ENCODE peak calls at places on chromosomes 2 and 18, in seven cellular contexts. Y is H9, K is brain microvascular endothelial cell, T is foreskin fibroblast, V is A549, I is heart left ventricle, L is GM13977. G is an unnamed sample.

GRCh38 chr2:41936751-41937463 is 110.9 kb upstream of the PKDCC start:
- DNase-seq in Y (no peak), K (no peak), T (no peak), V (no peak), I (no peak), L (no peak), G (no peak)

GRCh38 chr2:207734264-207734635 is 22.8 kb downstream of the CCNYL1 start:
- DNase-seq in Y (no peak), K (peak; percentile 48), T (peak; percentile 21), V (peak; percentile 75), I (no peak), L (no peak), G (no peak)

GRCh38 chr2:208025814-208026184 is 472 bp upstream of the PLEKHM3 start:
- DNase-seq in Y (peak; percentile 37), K (no peak), T (no peak), V (no peak), I (no peak), L (peak; percentile 21), G (no peak)

GRCh38 chr2:39658371-39658770 is 7.3 kb upstream of the TMEM178A start:
- DNase-seq in Y (no peak), K (no peak), T (no peak), V (no peak), I (no peak), L (no peak), G (no peak)

GRCh38 chr2:237695201-237695780 is 67.9 kb downstream of the LRRFIP1 start:
- DNase-seq in Y (peak; percentile 2), K (peak; percentile 86), T (peak; percentile 91), V (peak; percentile 84), I (no peak), L (no peak), G (peak; percentile 73)

GRCh38 chr18:79962835-79963657 is 1.4 kb upstream of the HSBP1L1 start:
- DNase-seq in Y (no peak), K (no peak), T (no peak), V (no peak), I (no peak), L (peak; percentile 84), G (no peak)

GRCh38 chr2:48140586-48140985 is 234.3 kb upstream of the FBXO11 start:
- DNase-seq in Y (no peak), K (no peak), T (no peak), V (no peak), I (no peak), L (no peak), G (no peak)

GRCh38 chr2:27860111-27860510 is 30.1 kb downstream of the RBKS start:
- DNase-seq in Y (no peak), K (peak; percentile 27), T (peak; percentile 69), V (peak; percentile 26), I (no peak), L (no peak), G (no peak)

GRCh38 chr2:68832161-68832869 is 38.9 kb downstream of the BMP10 start:
- DNase-seq in Y (no peak), K (peak; percentile 68), T (no peak), V (peak; percentile 22), I (peak; percentile 72), L (peak; percentile 63), G (peak; percentile 69)

GRCh38 chr2:10220516-10221391 is 82.0 kb upstream of the HPCAL1 start:
- DNase-seq in Y (no peak), K (peak; percentile 16), T (peak; percentile 69), V (no peak), I (no peak), L (no peak), G (no peak)

GRCh38 chr2:11647834-11648600 is 22.0 kb downstream of the NTSR2 start:
- DNase-seq in Y (no peak), K (peak; percentile 30), T (no peak), V (no peak), I (no peak), L (no peak), G (no peak)

GRCh38 chr2:27086090-27086721 is 366 bp upstream of the KHK start:
- DNase-seq in Y (peak; percentile 96), K (peak; percentile 86), T (peak; percentile 87), V (peak; percentile 95), I (peak; percentile 96), L (peak; percentile 100), G (peak; percentile 45)

GRCh38 chr2:227472265-227473018 is 486 bp downstream of the AGFG1 start:
- DNase-seq in Y (peak; percentile 48), K (no peak), T (no peak), V (no peak), I (peak; percentile 42), L (peak; percentile 78), G (no peak)

GRCh38 chr18:9965711-9966624 is 52.2 kb downstream of the VAPA start:
- DNase-seq in Y (no peak), K (peak; percentile 81), T (no peak), V (no peak), I (no peak), L (no peak), G (no peak)

GRCh38 chr18:9959564-9959963 is 45.7 kb downstream of the VAPA start:
- DNase-seq in Y (no peak), K (no peak), T (no peak), V (no peak), I (no peak), L (no peak), G (no peak)

GRCh38 chr18:9958861-9959399 is 45.1 kb downstream of the VAPA start:
- DNase-seq in Y (no peak), K (no peak), T (no peak), V (no peak), I (no peak), L (no peak), G (no peak)

GRCh38 chr18:9960263-9960904 is 46.6 kb downstream of the VAPA start:
- DNase-seq in Y (no peak), K (no peak), T (no peak), V (no peak), I (no peak), L (no peak), G (no peak)

DNA sequence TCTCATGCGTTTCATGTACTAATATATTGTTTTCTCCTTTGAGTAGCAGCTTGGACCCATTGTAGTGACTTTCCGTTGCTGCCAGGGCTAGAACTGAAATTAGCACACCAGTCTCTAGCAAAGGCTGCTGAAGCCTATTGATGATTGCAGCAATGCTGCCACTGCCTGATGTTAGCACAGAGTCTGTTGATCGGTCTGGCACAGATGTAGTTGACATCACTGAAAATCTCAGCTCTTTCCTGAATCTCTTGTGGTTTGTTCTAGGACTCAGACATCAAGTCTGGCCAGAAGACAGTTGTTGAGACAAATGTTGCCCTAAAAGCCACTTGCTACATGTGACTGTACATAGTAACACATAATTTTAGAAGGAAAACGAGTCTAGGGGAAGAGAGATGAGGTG is 47.2 kb downstream of the VAPA start:
- DNase-seq in Y (no peak), K (no peak), T (peak; percentile 41), V (no peak), I (no peak), L (no peak), G (no peak)
- TF ChIP-seq CTCF in Y (no peak), K (no peak), T (no peak), V (no peak), I (no peak), L (no peak), G (no peak)

GRCh38 chr18:21389283-21389682 is 147.3 kb downstream of the GREB1L start:
- DNase-seq in Y (no peak), K (no peak), T (no peak), V (no peak), I (no peak), L (no peak), G (no peak)
- TF ChIP-seq CTCF in Y (no peak), K (no peak), T (peak; percentile 4), V (peak; percentile 17), I (no peak), L (no peak), G (peak; percentile 11)

DNA sequence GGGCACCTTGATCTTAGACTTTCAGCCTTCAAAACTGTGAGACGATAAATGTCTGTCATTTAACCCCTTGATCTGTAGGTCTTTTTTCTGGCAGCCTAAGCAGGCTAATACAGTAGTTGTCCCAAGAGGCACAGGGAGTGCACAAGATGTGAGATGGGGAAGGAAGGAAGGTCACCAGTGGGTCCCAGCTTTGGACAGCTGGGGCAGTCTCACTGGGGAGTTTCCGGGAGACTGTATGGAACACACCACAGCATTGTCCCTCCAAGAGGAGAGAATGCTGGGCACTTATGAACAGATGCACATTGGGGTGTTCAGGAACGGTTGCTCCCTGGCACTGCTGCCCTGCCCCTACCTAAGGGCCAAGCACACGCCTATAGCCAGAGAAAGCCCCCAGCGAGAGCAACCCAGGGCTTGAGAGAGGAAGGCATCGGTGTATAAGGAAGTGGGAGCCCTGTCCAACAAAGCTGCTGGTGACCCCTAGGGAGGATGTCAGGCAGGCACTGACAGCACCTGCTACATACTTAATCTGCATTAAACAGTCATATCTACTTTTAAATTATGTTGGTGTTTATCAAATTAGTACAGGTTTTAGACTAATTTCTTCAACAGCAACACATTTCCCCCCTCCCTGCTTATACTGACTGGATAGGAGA is 11.6 kb upstream of the NCK2 start:
- DNase-seq in Y (no peak), K (no peak), T (no peak), V (no peak), I (peak; percentile 41), L (no peak), G (no peak)
- TF ChIP-seq CTCF in Y (no peak), K (no peak), T (no peak), V (no peak), I (no peak), L (no peak), G (no peak)

GRCh38 chr2:144451443-144451842 is 68.5 kb downstream of the ZEB2 start:
- DNase-seq in Y (no peak), K (no peak), T (no peak), V (no peak), I (no peak), L (no peak), G (no peak)

GRCh38 chr2:144454466-144455287 is 65.2 kb downstream of the ZEB2 start:
- DNase-seq in Y (no peak), K (no peak), T (no peak), V (no peak), I (no peak), L (no peak), G (no peak)

GRCh38 chr2:144453486-144454158 is 66.3 kb downstream of the ZEB2 start:
- DNase-seq in Y (no peak), K (no peak), T (no peak), V (no peak), I (no peak), L (no peak), G (no peak)

GRCh38 chr2:144453039-144453336 is 66.9 kb downstream of the ZEB2 start:
- DNase-seq in Y (no peak), K (peak; percentile 50), T (no peak), V (peak; percentile 21), I (no peak), L (no peak), G (no peak)

DNA sequence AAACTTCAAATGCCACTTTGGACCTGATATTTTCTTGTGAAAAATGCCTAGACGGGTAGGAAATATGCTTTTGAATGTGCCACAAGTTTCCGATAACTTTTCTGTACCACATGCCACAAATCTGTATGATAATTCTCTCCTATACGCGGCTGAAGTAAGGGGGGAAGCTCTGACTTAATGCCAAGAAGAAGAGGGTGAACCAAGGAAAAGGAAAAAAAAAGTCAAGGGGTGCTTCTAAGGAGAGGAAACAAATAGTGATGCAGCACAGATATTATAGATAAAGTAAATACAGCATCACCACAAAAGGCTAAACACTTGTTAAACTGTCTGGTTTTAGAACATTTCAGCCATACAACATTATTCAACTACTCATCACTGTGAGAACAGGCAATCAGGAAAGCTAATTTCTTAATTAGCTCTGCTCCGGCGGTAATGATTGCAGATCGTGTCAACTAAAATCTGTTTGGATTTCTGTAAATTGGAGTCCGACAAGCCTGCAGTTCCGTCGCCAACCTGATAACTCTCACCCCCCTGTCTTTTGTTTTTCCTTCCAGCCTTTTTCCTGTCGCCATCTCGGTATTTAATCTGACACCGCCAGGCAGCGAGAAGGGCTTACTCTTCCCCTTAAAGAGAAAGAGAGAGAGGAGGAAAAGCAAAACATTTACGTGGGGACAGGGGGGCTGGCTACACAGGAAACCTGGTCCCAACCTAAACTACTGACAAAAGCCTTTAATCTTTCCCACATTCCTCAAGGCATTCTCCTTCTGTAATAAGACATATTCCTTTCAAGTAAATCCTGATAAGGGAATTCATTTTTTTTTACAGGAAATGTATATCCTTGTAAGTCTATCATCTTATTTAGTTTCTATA is 67.5 kb downstream of the ZEB2 start:
- DNase-seq in Y (peak; percentile 55), K (peak; percentile 53), T (no peak), V (peak; percentile 27), I (no peak), L (no peak), G (no peak)
- TF ChIP-seq CTCF in Y (peak; percentile 50), K (peak; percentile 52), T (peak; percentile 14), V (no peak), I (no peak), L (no peak), G (peak; percentile 31)